ENCODE peak calls at places on chromosomes 5 and 9, in four cellular contexts. One of them, this sample, is unnamed.
A peak's percentile ranks its signal among the peaks of the same experiment; 100 is the strongest.

GRCh38 chr9:127899200-127899943 is at the start of gene ST6GALNAC6:
- DNase-seq in MM.1S: peak; percentile 72
- DNase-seq in pancreas: peak; percentile 71
- DNase-seq in colonic mucosa: peak; percentile 81
- DNase-seq in this sample: peak; percentile 83

GRCh38 chr5:178777557-178777956 is 47.1 kb upstream of the ZNF354A start:
- DNase-seq in colonic mucosa: no peak
- DNase-seq in MM.1S: no peak
- DNase-seq in pancreas: no peak
- DNase-seq in this sample: no peak

GRCh38 chr5:64437496-64437895 is 68.3 kb upstream of the RGS7BP start:
- DNase-seq in colonic mucosa: no peak
- DNase-seq in MM.1S: no peak
- DNase-seq in pancreas: no peak
- DNase-seq in this sample: no peak

GRCh38 chr9:74036549-74037231 is 460.4 kb upstream of the RORB start:
- DNase-seq in MM.1S: no peak
- DNase-seq in colonic mucosa: no peak
- DNase-seq in pancreas: no peak
- DNase-seq in this sample: no peak

GRCh38 chr5:59565551-59565950 is 328.0 kb downstream of the PDE4D start:
- DNase-seq in colonic mucosa: no peak
- DNase-seq in MM.1S: no peak
- DNase-seq in pancreas: no peak
- DNase-seq in this sample: no peak

GRCh38 chr5:14359069-14360043 is 216.2 kb downstream of the TRIO start:
- DNase-seq in pancreas: no peak
- DNase-seq in colonic mucosa: no peak
- DNase-seq in MM.1S: no peak
- DNase-seq in this sample: no peak

GRCh38 chr9:98445576-98445975 is 190.1 kb upstream of the TBC1D2 start:
- DNase-seq in pancreas: no peak
- DNase-seq in MM.1S: no peak
- DNase-seq in colonic mucosa: no peak
- DNase-seq in this sample: no peak

GRCh38 chr5:178113141-178113787 is at the start of gene N4BP3:
- DNase-seq in pancreas: peak; percentile 78
- DNase-seq in MM.1S: peak; percentile 68
- DNase-seq in colonic mucosa: peak; percentile 73
- DNase-seq in this sample: no peak

GRCh38 chr9:111925017-111925770 is 28.6 kb downstream of the UGCG start:
- DNase-seq in pancreas: no peak
- DNase-seq in colonic mucosa: no peak
- DNase-seq in MM.1S: no peak
- DNase-seq in this sample: no peak

GRCh38 chr9:127817881-127818434 is 15.3 kb downstream of the FPGS start:
- DNase-seq in pancreas: no peak
- DNase-seq in colonic mucosa: no peak
- DNase-seq in MM.1S: no peak
- DNase-seq in this sample: no peak

GRCh38 chr9:132797861-132798659 is 80.0 kb downstream of the AK8 start:
- DNase-seq in colonic mucosa: no peak
- DNase-seq in pancreas: no peak
- DNase-seq in MM.1S: no peak
- DNase-seq in this sample: no peak

GRCh38 chr5:56763711-56764466 is 51.5 kb upstream of the MAP3K1 start:
- DNase-seq in MM.1S: no peak
- DNase-seq in colonic mucosa: no peak
- DNase-seq in pancreas: no peak
- DNase-seq in this sample: no peak

GRCh38 chr5:38154615-38155204 is 103.6 kb upstream of the EGFLAM start:
- DNase-seq in colonic mucosa: no peak
- DNase-seq in pancreas: no peak
- DNase-seq in MM.1S: no peak
- DNase-seq in this sample: no peak

GRCh38 chr5:135498662-135498995 is 37.1 kb downstream of the NEUROG1 start:
- DNase-seq in MM.1S: no peak
- DNase-seq in colonic mucosa: no peak
- DNase-seq in pancreas: no peak
- DNase-seq in this sample: no peak

GRCh38 chr5:142012186-142012785 is 541 bp downstream of the GNPDA1 start:
- DNase-seq in MM.1S: peak; percentile 80
- DNase-seq in colonic mucosa: peak; percentile 76
- DNase-seq in pancreas: peak; percentile 29
- DNase-seq in this sample: peak; percentile 37

GRCh38 chr9:18405240-18405639 is 68.7 kb upstream of the ADAMTSL1 start:
- DNase-seq in pancreas: no peak
- DNase-seq in MM.1S: no peak
- DNase-seq in colonic mucosa: no peak
- DNase-seq in this sample: no peak

GRCh38 chr5:111043712-111044506 is 27.6 kb upstream of the TSLP start:
- DNase-seq in MM.1S: no peak
- DNase-seq in colonic mucosa: no peak
- DNase-seq in pancreas: no peak
- DNase-seq in this sample: no peak

GRCh38 chr5:113187879-113188278 is 211.3 kb downstream of the DCP2 start:
- DNase-seq in pancreas: no peak
- DNase-seq in MM.1S: no peak
- DNase-seq in colonic mucosa: no peak
- DNase-seq in this sample: no peak

GRCh38 chr9:70085241-70085640 is 41.6 kb downstream of the MAMDC2 start:
- DNase-seq in MM.1S: no peak
- DNase-seq in pancreas: no peak
- DNase-seq in colonic mucosa: no peak
- DNase-seq in this sample: no peak

GRCh38 chr5:62326702-62327101 is 20.7 kb downstream of the KIF2A start:
- DNase-seq in colonic mucosa: no peak
- DNase-seq in pancreas: no peak
- DNase-seq in MM.1S: no peak
- DNase-seq in this sample: no peak

GRCh38 chr5:390571-391491 is 52.1 kb upstream of the EXOC3 start:
- DNase-seq in MM.1S: no peak
- DNase-seq in colonic mucosa: peak; percentile 16
- DNase-seq in pancreas: peak; percentile 3
- DNase-seq in this sample: no peak

GRCh38 chr9:95491543-95492330 is 25.0 kb downstream of the PTCH1 start:
- DNase-seq in MM.1S: no peak
- DNase-seq in colonic mucosa: no peak
- DNase-seq in pancreas: no peak
- DNase-seq in this sample: no peak

GRCh38 chr9:136352682-136353081 is 10.9 kb downstream of the DNLZ start:
- DNase-seq in colonic mucosa: no peak
- DNase-seq in pancreas: no peak
- DNase-seq in MM.1S: no peak
- DNase-seq in this sample: no peak
- H3K27ac ChIP-seq in colonic mucosa: no peak overlapping the region
- H3K27ac ChIP-seq in pancreas: no peak overlapping the region
- H3K27ac ChIP-seq in MM.1S: no peak overlapping the region
- H3K27ac ChIP-seq in this sample: no peak overlapping the region

DNA sequence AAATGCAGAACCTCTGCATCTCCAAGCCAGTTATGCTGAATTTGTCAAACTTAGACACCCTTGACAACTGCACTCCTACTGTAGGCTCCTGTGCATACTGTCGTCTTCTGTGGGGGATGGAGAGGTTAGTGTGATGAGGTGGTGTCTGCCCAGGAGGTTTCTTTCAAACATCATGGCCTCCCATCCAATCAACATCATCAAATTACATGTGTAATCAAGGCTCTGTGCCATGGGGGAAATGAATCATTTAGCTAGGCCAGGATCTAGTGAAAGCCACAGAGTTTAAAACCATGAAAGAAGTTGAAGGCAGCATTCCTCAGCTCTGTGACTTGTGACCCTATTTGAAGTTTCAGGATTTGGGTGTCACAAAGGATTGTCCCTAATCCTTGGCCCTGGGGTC is 240.6 kb downstream of the MARCHF11 start:
- DNase-seq in pancreas: no peak
- DNase-seq in colonic mucosa: no peak
- DNase-seq in MM.1S: no peak
- DNase-seq in this sample: no peak
- H3K27ac ChIP-seq in pancreas: no peak overlapping the region
- H3K27ac ChIP-seq in colonic mucosa: no peak overlapping the region
- H3K27ac ChIP-seq in MM.1S: no peak overlapping the region
- H3K27ac ChIP-seq in this sample: no peak overlapping the region

DNA sequence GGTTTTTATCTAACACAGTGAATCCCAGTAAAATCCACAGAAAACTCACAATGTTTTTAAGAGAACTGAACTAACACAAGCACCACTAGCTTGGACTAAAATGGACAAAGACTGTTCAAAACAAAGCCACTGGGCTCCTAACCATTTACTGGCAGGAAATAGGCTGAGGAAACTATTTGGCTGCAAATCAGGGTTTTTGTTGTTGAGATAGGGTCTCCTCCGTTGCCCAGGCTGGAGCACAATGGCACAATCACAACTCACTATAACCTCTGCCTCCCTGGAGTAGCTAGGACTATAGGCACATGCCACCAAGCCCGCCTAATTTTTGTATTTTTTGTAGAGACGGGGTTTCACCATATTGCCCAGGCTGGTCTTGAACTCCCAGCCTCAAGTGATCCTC is 99.7 kb downstream of the THBS4 start:
- DNase-seq in colonic mucosa: no peak
- DNase-seq in pancreas: no peak
- DNase-seq in MM.1S: no peak
- DNase-seq in this sample: no peak
- H3K27ac ChIP-seq in colonic mucosa: no peak overlapping the region
- H3K27ac ChIP-seq in pancreas: no peak overlapping the region
- H3K27ac ChIP-seq in MM.1S: no peak overlapping the region
- H3K27ac ChIP-seq in this sample: peak overlapping the region; percentile 4

DNA sequence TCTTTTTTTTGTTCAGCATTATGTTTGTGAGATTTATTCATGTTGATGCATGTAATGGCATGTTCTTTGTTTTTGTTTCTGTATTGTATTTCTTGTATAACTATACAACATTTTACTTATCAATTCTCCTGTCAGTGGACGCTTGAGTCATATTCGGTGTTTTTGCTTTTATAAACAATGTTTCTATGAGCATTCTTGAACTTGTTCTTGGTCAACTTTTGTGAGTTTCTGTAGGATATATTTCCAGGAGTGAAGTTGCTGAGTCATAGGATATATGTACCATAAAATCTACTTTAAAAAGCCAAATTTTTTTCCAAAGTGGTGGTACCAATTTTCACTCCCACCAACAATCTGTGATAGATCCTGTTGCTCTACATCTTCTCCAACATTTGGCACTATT is 104.8 kb downstream of the VCAN start:
- DNase-seq in colonic mucosa: no peak
- DNase-seq in MM.1S: no peak
- DNase-seq in pancreas: no peak
- DNase-seq in this sample: no peak
- H3K27ac ChIP-seq in colonic mucosa: no peak overlapping the region
- H3K27ac ChIP-seq in MM.1S: no peak overlapping the region
- H3K27ac ChIP-seq in pancreas: no peak overlapping the region
- H3K27ac ChIP-seq in this sample: no peak overlapping the region

DNA sequence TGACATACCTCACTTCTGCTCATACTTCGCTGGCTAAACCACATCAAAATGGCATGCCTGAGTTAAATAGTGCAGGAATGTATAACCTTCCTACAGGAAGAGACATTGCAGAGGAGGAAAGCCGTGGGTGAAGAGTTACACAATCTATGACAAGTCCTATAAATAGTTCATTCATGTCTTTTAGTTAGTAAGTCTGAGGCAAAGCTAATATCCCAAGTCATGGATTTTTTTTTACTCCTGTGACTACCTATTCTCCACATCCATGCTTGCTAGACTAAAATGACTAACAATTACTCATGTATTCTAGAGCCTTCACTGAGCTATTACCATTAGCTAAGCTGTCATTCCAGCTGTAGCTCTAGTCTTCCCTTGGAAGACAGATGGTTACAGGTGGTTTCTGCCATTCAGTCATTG is 391.3 kb downstream of the NR2F1-AS1 start:
- DNase-seq in MM.1S: no peak
- DNase-seq in colonic mucosa: no peak
- DNase-seq in pancreas: no peak
- DNase-seq in this sample: no peak
- H3K27ac ChIP-seq in MM.1S: no peak overlapping the region
- H3K27ac ChIP-seq in colonic mucosa: no peak overlapping the region
- H3K27ac ChIP-seq in pancreas: no peak overlapping the region
- H3K27ac ChIP-seq in this sample: no peak overlapping the region

This sample was measured in substantia nigra.